ENCODE peak calls at places on chromosome 9, in ten cellular contexts. One of them, this sample, is unnamed.

GRCh38 chr9:112361602-112362001 is 18.3 kb upstream of the HSDL2 start:
- DNase-seq in heart right ventricle: no peak
- DNase-seq in cardiac muscle cell: peak; percentile 52
- DNase-seq in mucosa of descending colon: peak; percentile 56
- DNase-seq in AG09309: no peak
- DNase-seq in ovary: no peak
- DNase-seq in astrocyte of the cerebellum: peak; percentile 35
- DNase-seq in kidney: no peak
- DNase-seq in coronary artery: no peak
- DNase-seq in astrocyte of the spinal cord: peak; percentile 65
- DNase-seq in this sample: no peak

GRCh38 chr9:4080889-4081548 is 218.8 kb downstream of the GLIS3 start:
- DNase-seq in kidney: no peak
- DNase-seq in heart right ventricle: no peak
- DNase-seq in astrocyte of the cerebellum: no peak
- DNase-seq in cardiac muscle cell: no peak
- DNase-seq in astrocyte of the spinal cord: no peak
- DNase-seq in AG09309: no peak
- DNase-seq in coronary artery: no peak
- DNase-seq in mucosa of descending colon: no peak
- DNase-seq in ovary: no peak
- DNase-seq in this sample: no peak

GRCh38 chr9:2290382-2290781 is 275.2 kb downstream of the SMARCA2 start:
- DNase-seq in coronary artery: no peak
- DNase-seq in mucosa of descending colon: no peak
- DNase-seq in cardiac muscle cell: peak; percentile 27
- DNase-seq in heart right ventricle: no peak
- DNase-seq in astrocyte of the spinal cord: no peak
- DNase-seq in ovary: no peak
- DNase-seq in kidney: no peak
- DNase-seq in AG09309: no peak
- DNase-seq in astrocyte of the cerebellum: no peak
- DNase-seq in this sample: no peak

GRCh38 chr9:81597749-81598497 is 91.4 kb downstream of the TLE1 start:
- DNase-seq in cardiac muscle cell: no peak
- DNase-seq in AG09309: no peak
- DNase-seq in astrocyte of the cerebellum: no peak
- DNase-seq in heart right ventricle: peak; percentile 26
- DNase-seq in coronary artery: no peak
- DNase-seq in astrocyte of the spinal cord: no peak
- DNase-seq in kidney: peak; percentile 56
- DNase-seq in ovary: no peak
- DNase-seq in mucosa of descending colon: no peak
- DNase-seq in this sample: no peak

GRCh38 chr9:7105095-7105494 is 347.3 kb downstream of the KDM4C start:
- DNase-seq in heart right ventricle: no peak
- DNase-seq in mucosa of descending colon: no peak
- DNase-seq in astrocyte of the cerebellum: no peak
- DNase-seq in cardiac muscle cell: no peak
- DNase-seq in coronary artery: no peak
- DNase-seq in astrocyte of the spinal cord: no peak
- DNase-seq in AG09309: no peak
- DNase-seq in kidney: no peak
- DNase-seq in ovary: no peak
- DNase-seq in this sample: no peak

GRCh38 chr9:130938652-130939404 is at the start of gene FIBCD1:
- DNase-seq in astrocyte of the spinal cord: peak; percentile 53
- DNase-seq in ovary: no peak
- DNase-seq in coronary artery: no peak
- DNase-seq in cardiac muscle cell: peak; percentile 51
- DNase-seq in mucosa of descending colon: peak; percentile 64
- DNase-seq in AG09309: no peak
- DNase-seq in kidney: peak; percentile 73
- DNase-seq in heart right ventricle: no peak
- DNase-seq in astrocyte of the cerebellum: no peak
- DNase-seq in this sample: no peak

GRCh38 chr9:121348321-121348720 is 21.7 kb downstream of the STOM start:
- DNase-seq in ovary: no peak
- DNase-seq in mucosa of descending colon: no peak
- DNase-seq in coronary artery: no peak
- DNase-seq in astrocyte of the cerebellum: no peak
- DNase-seq in astrocyte of the spinal cord: no peak
- DNase-seq in kidney: no peak
- DNase-seq in AG09309: no peak
- DNase-seq in cardiac muscle cell: no peak
- DNase-seq in heart right ventricle: no peak
- DNase-seq in this sample: no peak

GRCh38 chr9:132509921-132510874 is 72.2 kb upstream of the BARHL1 start:
- DNase-seq in heart right ventricle: no peak
- DNase-seq in astrocyte of the spinal cord: peak; percentile 18
- DNase-seq in ovary: no peak
- DNase-seq in cardiac muscle cell: no peak
- DNase-seq in astrocyte of the cerebellum: no peak
- DNase-seq in coronary artery: no peak
- DNase-seq in mucosa of descending colon: no peak
- DNase-seq in kidney: peak; percentile 45
- DNase-seq in AG09309: no peak
- DNase-seq in this sample: no peak

GRCh38 chr9:26974927-26975326 is 18.7 kb downstream of the IFT74 start:
- DNase-seq in AG09309: no peak
- DNase-seq in coronary artery: no peak
- DNase-seq in mucosa of descending colon: no peak
- DNase-seq in kidney: no peak
- DNase-seq in astrocyte of the cerebellum: no peak
- DNase-seq in heart right ventricle: no peak
- DNase-seq in astrocyte of the spinal cord: no peak
- DNase-seq in cardiac muscle cell: no peak
- DNase-seq in ovary: no peak
- DNase-seq in this sample: no peak

DNA sequence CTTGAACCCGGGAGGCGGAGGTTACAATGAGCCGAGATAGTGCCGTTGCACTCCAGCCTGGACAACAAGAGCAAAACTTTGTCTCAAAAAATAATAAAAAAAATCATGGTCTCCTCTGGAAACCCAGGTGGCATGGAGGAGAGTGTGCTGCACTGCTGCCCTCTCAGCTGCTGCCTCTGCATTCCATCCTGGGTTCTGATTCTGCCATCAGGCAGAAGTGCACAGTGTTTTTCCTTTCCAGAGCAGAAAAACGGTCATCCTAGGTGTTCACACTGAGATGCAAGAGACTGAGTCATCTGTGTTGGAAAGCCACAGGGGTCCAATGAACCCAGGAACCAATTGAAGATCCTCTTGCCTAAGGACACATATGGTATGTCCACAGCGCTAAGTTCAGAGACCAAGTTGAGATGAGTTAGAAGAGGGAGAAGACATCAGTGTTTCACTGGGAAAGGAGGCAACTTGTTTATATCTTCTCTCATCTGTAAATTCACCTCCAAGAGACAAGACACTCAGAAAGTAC is 88.8 kb upstream of the DMRT1 start:
- DNase-seq in heart right ventricle: no peak
- DNase-seq in cardiac muscle cell: no peak
- DNase-seq in astrocyte of the spinal cord: peak; percentile 63
- DNase-seq in kidney: no peak
- DNase-seq in coronary artery: no peak
- DNase-seq in mucosa of descending colon: no peak
- DNase-seq in astrocyte of the cerebellum: no peak
- DNase-seq in AG09309: no peak
- DNase-seq in ovary: no peak
- DNase-seq in this sample: no peak
- TF ChIP-seq CTCF in heart right ventricle: no peak
- TF ChIP-seq CTCF in cardiac muscle cell: no peak
- TF ChIP-seq CTCF in astrocyte of the spinal cord: no peak
- TF ChIP-seq CTCF in kidney: no peak
- TF ChIP-seq CTCF in coronary artery: no peak
- TF ChIP-seq CTCF in mucosa of descending colon: no peak
- TF ChIP-seq CTCF in astrocyte of the cerebellum: no peak
- TF ChIP-seq CTCF in AG09309: no peak
- TF ChIP-seq CTCF in ovary: no peak
- TF ChIP-seq CTCF in this sample: no peak

DNA sequence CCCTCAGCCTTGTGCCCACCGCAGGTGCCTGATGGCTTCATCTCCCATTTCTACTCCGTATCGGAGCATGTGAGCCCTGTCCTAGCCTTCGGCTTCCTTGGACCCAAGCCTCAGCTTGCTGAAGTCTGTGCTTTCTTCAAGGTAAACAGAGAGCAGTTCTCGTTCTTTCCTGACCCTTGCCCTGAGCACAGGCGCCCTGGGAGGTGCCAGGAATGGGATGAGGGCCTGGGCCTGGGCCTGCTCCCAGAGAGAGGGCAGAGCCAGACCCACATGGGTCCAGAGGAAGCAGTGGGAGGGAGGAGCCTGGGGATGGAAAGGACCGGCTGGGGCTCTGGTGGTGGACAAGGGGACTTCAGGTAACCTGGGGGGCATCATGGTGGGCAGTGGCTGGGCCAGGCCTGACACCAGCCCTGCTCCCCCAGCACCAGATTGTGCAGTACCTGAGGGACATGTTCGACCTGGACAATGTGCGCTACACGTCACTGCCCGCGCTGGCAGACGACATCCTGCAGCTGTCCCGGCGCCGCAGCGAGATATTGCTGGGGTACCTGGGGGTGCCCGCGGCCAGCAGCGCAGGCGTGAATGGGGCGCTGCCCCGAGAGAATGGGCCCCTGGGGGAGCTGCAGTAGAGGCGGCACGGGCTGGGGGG is 11.0 kb upstream of the DOLPP1 start:
- DNase-seq in cardiac muscle cell: no peak
- DNase-seq in ovary: no peak
- DNase-seq in heart right ventricle: no peak
- DNase-seq in AG09309: no peak
- DNase-seq in astrocyte of the spinal cord: no peak
- DNase-seq in astrocyte of the cerebellum: no peak
- DNase-seq in mucosa of descending colon: no peak
- DNase-seq in coronary artery: no peak
- DNase-seq in kidney: no peak
- DNase-seq in this sample: no peak
- H3K4me3 ChIP-seq in cardiac muscle cell: no peak overlapping the region
- H3K4me3 ChIP-seq in ovary: no peak overlapping the region
- H3K4me3 ChIP-seq in heart right ventricle: no peak overlapping the region
- H3K4me3 ChIP-seq in AG09309: no peak overlapping the region
- H3K4me3 ChIP-seq in astrocyte of the spinal cord: no peak overlapping the region
- H3K4me3 ChIP-seq in astrocyte of the cerebellum: no peak overlapping the region
- H3K4me3 ChIP-seq in mucosa of descending colon: no peak overlapping the region
- H3K4me3 ChIP-seq in coronary artery: no peak overlapping the region
- H3K4me3 ChIP-seq in kidney: no peak overlapping the region
- H3K4me3 ChIP-seq in this sample: no peak overlapping the region

GRCh38 chr9:129570450-129571297 is 50.2 kb downstream of the C9orf50 start:
- DNase-seq in AG09309: peak; percentile 78
- DNase-seq in coronary artery: peak; percentile 84
- DNase-seq in mucosa of descending colon: peak; percentile 32
- DNase-seq in ovary: peak; percentile 76
- DNase-seq in cardiac muscle cell: no peak
- DNase-seq in astrocyte of the cerebellum: peak; percentile 63
- DNase-seq in astrocyte of the spinal cord: peak; percentile 87
- DNase-seq in heart right ventricle: peak; percentile 47
- DNase-seq in kidney: peak; percentile 85
- DNase-seq in this sample: no peak

GRCh38 chr9:129571298-129572051 is 49.4 kb downstream of the C9orf50 start:
- DNase-seq in cardiac muscle cell: no peak
- DNase-seq in ovary: peak; percentile 65
- DNase-seq in AG09309: no peak
- DNase-seq in astrocyte of the cerebellum: no peak
- DNase-seq in heart right ventricle: no peak
- DNase-seq in astrocyte of the spinal cord: no peak
- DNase-seq in kidney: no peak
- DNase-seq in mucosa of descending colon: no peak
- DNase-seq in coronary artery: peak; percentile 69
- DNase-seq in this sample: no peak

GRCh38 chr9:129568560-129569505 is 52.1 kb downstream of the C9orf50 start:
- DNase-seq in astrocyte of the spinal cord: peak; percentile 48
- DNase-seq in cardiac muscle cell: peak; percentile 65
- DNase-seq in kidney: peak; percentile 93
- DNase-seq in coronary artery: peak; percentile 79
- DNase-seq in mucosa of descending colon: peak; percentile 40
- DNase-seq in ovary: peak; percentile 83
- DNase-seq in AG09309: no peak
- DNase-seq in heart right ventricle: peak; percentile 50
- DNase-seq in astrocyte of the cerebellum: no peak
- DNase-seq in this sample: no peak

GRCh38 chr9:129567842-129568559 is 52.9 kb downstream of the C9orf50 start:
- DNase-seq in cardiac muscle cell: peak; percentile 74
- DNase-seq in kidney: peak; percentile 81
- DNase-seq in AG09309: peak; percentile 10
- DNase-seq in astrocyte of the cerebellum: no peak
- DNase-seq in astrocyte of the spinal cord: peak; percentile 65
- DNase-seq in heart right ventricle: peak; percentile 23
- DNase-seq in coronary artery: peak; percentile 76
- DNase-seq in mucosa of descending colon: no peak
- DNase-seq in ovary: peak; percentile 62
- DNase-seq in this sample: peak; percentile 56

DNA sequence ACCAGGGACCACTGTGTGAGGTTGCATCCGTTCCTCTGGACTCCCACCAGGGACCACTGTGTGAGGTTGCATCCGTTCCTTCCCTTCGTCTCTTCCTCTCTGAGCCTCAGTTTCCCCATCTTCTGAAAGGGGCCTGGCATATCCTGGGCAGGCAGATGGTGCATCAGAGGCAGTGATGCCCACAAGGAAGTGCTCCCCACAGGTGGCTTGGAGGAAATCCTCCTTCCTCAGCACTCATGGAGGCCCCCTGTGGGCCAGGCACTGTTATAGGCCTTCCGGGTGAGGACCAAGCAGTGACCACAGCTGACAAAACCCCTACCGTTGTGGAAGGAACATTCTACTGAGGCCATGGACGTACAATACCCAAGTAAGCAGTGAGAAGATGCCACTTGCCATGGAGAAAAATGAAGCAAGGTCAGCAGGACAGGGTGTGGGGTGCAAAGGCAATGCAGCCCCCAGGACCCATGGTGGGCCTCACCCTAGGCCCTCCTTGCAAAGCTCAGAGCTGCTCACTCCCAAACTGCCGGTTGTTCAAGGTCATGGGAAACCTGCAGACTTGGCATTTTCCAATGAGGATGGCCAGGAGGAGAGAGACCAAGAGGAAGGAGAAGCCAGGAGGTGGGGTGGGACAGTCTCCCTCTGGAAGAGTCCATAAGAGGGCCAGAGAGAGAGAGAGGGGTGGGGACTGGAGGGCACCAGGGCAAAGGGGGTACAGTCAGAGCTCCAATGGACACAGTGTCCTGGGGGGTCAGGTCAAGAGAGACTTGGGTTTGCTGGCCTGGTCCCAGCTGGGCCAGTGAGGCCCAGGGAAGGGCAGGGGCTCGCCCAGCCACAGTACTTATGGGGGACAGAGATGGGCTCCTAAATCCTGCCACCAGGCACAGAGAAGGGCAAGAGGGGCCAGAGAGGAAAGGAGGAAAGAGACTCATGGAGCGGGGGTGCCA is 51.1 kb downstream of the C9orf50 start:
- DNase-seq in AG09309: no peak
- DNase-seq in coronary artery: peak; percentile 74
- DNase-seq in astrocyte of the spinal cord: peak; percentile 60
- DNase-seq in heart right ventricle: no peak
- DNase-seq in mucosa of descending colon: peak; percentile 26
- DNase-seq in cardiac muscle cell: peak; percentile 57
- DNase-seq in kidney: no peak
- DNase-seq in ovary: peak; percentile 56
- DNase-seq in astrocyte of the cerebellum: no peak
- DNase-seq in this sample: no peak
- TF ChIP-seq CTCF in AG09309: peak; percentile 47
- TF ChIP-seq CTCF in coronary artery: no peak
- TF ChIP-seq CTCF in astrocyte of the spinal cord: peak; percentile 46
- TF ChIP-seq CTCF in heart right ventricle: peak; percentile 56
- TF ChIP-seq CTCF in mucosa of descending colon: peak; percentile 22
- TF ChIP-seq CTCF in cardiac muscle cell: peak; percentile 56
- TF ChIP-seq CTCF in kidney: peak; percentile 30
- TF ChIP-seq CTCF in ovary: peak; percentile 42
- TF ChIP-seq CTCF in astrocyte of the cerebellum: peak; percentile 43
- TF ChIP-seq CTCF in this sample: peak; percentile 65

GRCh38 chr9:123756484-123757106 is 173.3 kb downstream of the DENND1A start:
- DNase-seq in kidney: no peak
- DNase-seq in coronary artery: no peak
- DNase-seq in mucosa of descending colon: no peak
- DNase-seq in AG09309: no peak
- DNase-seq in astrocyte of the spinal cord: no peak
- DNase-seq in astrocyte of the cerebellum: no peak
- DNase-seq in heart right ventricle: no peak
- DNase-seq in ovary: no peak
- DNase-seq in cardiac muscle cell: peak; percentile 15
- DNase-seq in this sample: no peak
- H3K4me3 ChIP-seq in kidney: peak overlapping the region; percentile 8
- H3K4me3 ChIP-seq in coronary artery: no peak overlapping the region
- H3K4me3 ChIP-seq in mucosa of descending colon: no peak overlapping the region
- H3K4me3 ChIP-seq in AG09309: no peak overlapping the region
- H3K4me3 ChIP-seq in astrocyte of the spinal cord: no peak overlapping the region
- H3K4me3 ChIP-seq in astrocyte of the cerebellum: no peak overlapping the region
- H3K4me3 ChIP-seq in heart right ventricle: no peak overlapping the region
- H3K4me3 ChIP-seq in ovary: no peak overlapping the region
- H3K4me3 ChIP-seq in cardiac muscle cell: no peak overlapping the region
- H3K4me3 ChIP-seq in this sample: no peak overlapping the region

This sample was measured in retinal pigment epithelial cell.